ENCODE peak calls at places on chromosomes 6 and 20, in nine cellular contexts. One of them, this sample, is unnamed.

GRCh38 chr6:83313880-83314279 is 117.0 kb downstream of the ME1 start:
- DNase-seq in fibroblast of lung: peak
- DNase-seq in neural progenitor cell: no peak
- DNase-seq in GM23338: no peak
- DNase-seq in mesenchymal stem cell: no peak
- DNase-seq in hepatocyte: no peak
- DNase-seq in K562: no peak
- DNase-seq in mammary epithelial cell: no peak
- DNase-seq in GM23248: no peak
- DNase-seq in this sample: no peak

GRCh38 chr6:137044366-137045220 is at the start of gene IL20RA:
- DNase-seq in mammary epithelial cell: no peak
- DNase-seq in hepatocyte: peak
- DNase-seq in GM23338: peak
- DNase-seq in neural progenitor cell: peak
- DNase-seq in K562: no peak
- DNase-seq in fibroblast of lung: no peak
- DNase-seq in mesenchymal stem cell: peak
- DNase-seq in GM23248: peak
- DNase-seq in this sample: peak

GRCh38 chr6:95091823-95092436 is 485.4 kb upstream of the MANEA start:
- DNase-seq in mesenchymal stem cell: peak
- DNase-seq in fibroblast of lung: peak
- DNase-seq in GM23338: peak
- DNase-seq in GM23248: peak
- DNase-seq in mammary epithelial cell: peak
- DNase-seq in hepatocyte: peak
- DNase-seq in neural progenitor cell: peak
- DNase-seq in K562: no peak
- DNase-seq in this sample: no peak

GRCh38 chr6:166282394-166283032 is 25.7 kb downstream of the PRR18 start:
- DNase-seq in GM23248: no peak
- DNase-seq in fibroblast of lung: no peak
- DNase-seq in mesenchymal stem cell: no peak
- DNase-seq in hepatocyte: no peak
- DNase-seq in K562: no peak
- DNase-seq in neural progenitor cell: no peak
- DNase-seq in mammary epithelial cell: no peak
- DNase-seq in GM23338: no peak
- DNase-seq in this sample: no peak

GRCh38 chr6:99282479-99283062 is 66.9 kb downstream of the FAXC start:
- DNase-seq in mammary epithelial cell: peak
- DNase-seq in GM23338: peak
- DNase-seq in hepatocyte: peak
- DNase-seq in K562: no peak
- DNase-seq in fibroblast of lung: peak
- DNase-seq in GM23248: peak
- DNase-seq in neural progenitor cell: peak
- DNase-seq in mesenchymal stem cell: peak
- DNase-seq in this sample: peak

GRCh38 chr6:122407712-122408111 is 8.3 kb downstream of the HSF2 start:
- DNase-seq in fibroblast of lung: no peak
- DNase-seq in K562: no peak
- DNase-seq in mammary epithelial cell: no peak
- DNase-seq in neural progenitor cell: no peak
- DNase-seq in hepatocyte: no peak
- DNase-seq in GM23338: no peak
- DNase-seq in mesenchymal stem cell: no peak
- DNase-seq in GM23248: no peak
- DNase-seq in this sample: no peak

GRCh38 chr6:12065321-12066140 is 53.4 kb downstream of the HIVEP1 start:
- DNase-seq in K562: no peak
- DNase-seq in GM23248: no peak
- DNase-seq in mesenchymal stem cell: no peak
- DNase-seq in fibroblast of lung: no peak
- DNase-seq in GM23338: peak
- DNase-seq in hepatocyte: no peak
- DNase-seq in mammary epithelial cell: no peak
- DNase-seq in neural progenitor cell: no peak
- DNase-seq in this sample: no peak

GRCh38 chr6:12440981-12441380 is 150.8 kb downstream of the EDN1 start:
- DNase-seq in GM23248: peak
- DNase-seq in GM23338: peak
- DNase-seq in K562: peak
- DNase-seq in mammary epithelial cell: peak
- DNase-seq in mesenchymal stem cell: peak
- DNase-seq in hepatocyte: no peak
- DNase-seq in fibroblast of lung: no peak
- DNase-seq in neural progenitor cell: peak
- DNase-seq in this sample: no peak

GRCh38 chr20:30286157-30286556 is 971.3 kb upstream of the DEFB115 start:
- DNase-seq in neural progenitor cell: no peak
- DNase-seq in GM23338: peak
- DNase-seq in GM23248: no peak
- DNase-seq in mesenchymal stem cell: no peak
- DNase-seq in fibroblast of lung: peak
- DNase-seq in hepatocyte: no peak
- DNase-seq in mammary epithelial cell: no peak
- DNase-seq in K562: peak
- DNase-seq in this sample: no peak

GRCh38 chr6:107561325-107561724 is 71.4 kb downstream of the SOBP start:
- DNase-seq in hepatocyte: no peak
- DNase-seq in mesenchymal stem cell: no peak
- DNase-seq in mammary epithelial cell: no peak
- DNase-seq in GM23248: no peak
- DNase-seq in neural progenitor cell: peak
- DNase-seq in GM23338: peak
- DNase-seq in fibroblast of lung: no peak
- DNase-seq in K562: no peak
- DNase-seq in this sample: no peak

GRCh38 chr20:47489448-47489872 is 12.2 kb upstream of the NCOA3 start:
- DNase-seq in GM23248: no peak
- DNase-seq in K562: no peak
- DNase-seq in fibroblast of lung: no peak
- DNase-seq in mammary epithelial cell: no peak
- DNase-seq in hepatocyte: no peak
- DNase-seq in mesenchymal stem cell: no peak
- DNase-seq in GM23338: no peak
- DNase-seq in neural progenitor cell: no peak
- DNase-seq in this sample: no peak

GRCh38 chr6:14743465-14744211 is 502.2 kb upstream of the JARID2 start:
- DNase-seq in GM23248: peak
- DNase-seq in neural progenitor cell: no peak
- DNase-seq in mammary epithelial cell: peak
- DNase-seq in hepatocyte: peak
- DNase-seq in K562: peak
- DNase-seq in GM23338: no peak
- DNase-seq in mesenchymal stem cell: peak
- DNase-seq in fibroblast of lung: peak
- DNase-seq in this sample: peak

GRCh38 chr6:139823099-139823807 is 448.8 kb upstream of the CITED2 start:
- DNase-seq in K562: no peak
- DNase-seq in fibroblast of lung: no peak
- DNase-seq in neural progenitor cell: no peak
- DNase-seq in mesenchymal stem cell: no peak
- DNase-seq in GM23248: no peak
- DNase-seq in hepatocyte: no peak
- DNase-seq in GM23338: no peak
- DNase-seq in mammary epithelial cell: no peak
- DNase-seq in this sample: no peak

GRCh38 chr20:20211274-20211987 is 156.5 kb upstream of the INSM1 start:
- DNase-seq in neural progenitor cell: no peak
- DNase-seq in hepatocyte: peak
- DNase-seq in fibroblast of lung: no peak
- DNase-seq in mammary epithelial cell: no peak
- DNase-seq in GM23248: peak
- DNase-seq in GM23338: no peak
- DNase-seq in mesenchymal stem cell: no peak
- DNase-seq in K562: no peak
- DNase-seq in this sample: no peak

GRCh38 chr20:44532248-44532980 is 10.5 kb upstream of the SERINC3 start:
- DNase-seq in mammary epithelial cell: no peak
- DNase-seq in neural progenitor cell: peak
- DNase-seq in fibroblast of lung: no peak
- DNase-seq in hepatocyte: no peak
- DNase-seq in GM23338: no peak
- DNase-seq in GM23248: peak
- DNase-seq in K562: no peak
- DNase-seq in mesenchymal stem cell: no peak
- DNase-seq in this sample: no peak

GRCh38 chr6:119310486-119311036 is 39.0 kb downstream of the MAN1A1 start:
- DNase-seq in mesenchymal stem cell: peak
- DNase-seq in fibroblast of lung: peak
- DNase-seq in hepatocyte: no peak
- DNase-seq in GM23338: no peak
- DNase-seq in neural progenitor cell: no peak
- DNase-seq in K562: no peak
- DNase-seq in mammary epithelial cell: no peak
- DNase-seq in GM23248: no peak
- DNase-seq in this sample: no peak

GRCh38 chr6:39558791-39559190 is 166.4 kb downstream of the KIF6 start:
- DNase-seq in mammary epithelial cell: no peak
- DNase-seq in fibroblast of lung: no peak
- DNase-seq in hepatocyte: no peak
- DNase-seq in GM23248: no peak
- DNase-seq in GM23338: no peak
- DNase-seq in neural progenitor cell: no peak
- DNase-seq in K562: no peak
- DNase-seq in mesenchymal stem cell: no peak
- DNase-seq in this sample: no peak
- H3K27ac ChIP-seq in mammary epithelial cell: no peak
- H3K27ac ChIP-seq in fibroblast of lung: no peak
- H3K27ac ChIP-seq in hepatocyte: no peak
- H3K27ac ChIP-seq in GM23248: no peak
- H3K27ac ChIP-seq in GM23338: no peak
- H3K27ac ChIP-seq in neural progenitor cell: no peak
- H3K27ac ChIP-seq in K562: no peak
- H3K27ac ChIP-seq in mesenchymal stem cell: no peak
- H3K27ac ChIP-seq in this sample: no peak

GRCh38 chr20:37406010-37406998 is 60.4 kb downstream of the SRC start:
- DNase-seq in fibroblast of lung: no peak
- DNase-seq in mesenchymal stem cell: peak
- DNase-seq in GM23338: peak
- DNase-seq in GM23248: peak
- DNase-seq in K562: peak
- DNase-seq in neural progenitor cell: peak
- DNase-seq in mammary epithelial cell: peak
- DNase-seq in hepatocyte: peak
- DNase-seq in this sample: peak

GRCh38 chr20:37407117-37407566 is 61.2 kb downstream of the SRC start:
- DNase-seq in hepatocyte: no peak
- DNase-seq in mesenchymal stem cell: no peak
- DNase-seq in K562: no peak
- DNase-seq in neural progenitor cell: no peak
- DNase-seq in mammary epithelial cell: peak
- DNase-seq in GM23338: no peak
- DNase-seq in GM23248: peak
- DNase-seq in fibroblast of lung: no peak
- DNase-seq in this sample: no peak

GRCh38 chr20:37408202-37408929 is 62.4 kb downstream of the SRC start:
- DNase-seq in hepatocyte: no peak
- DNase-seq in neural progenitor cell: no peak
- DNase-seq in GM23338: no peak
- DNase-seq in mammary epithelial cell: no peak
- DNase-seq in K562: no peak
- DNase-seq in GM23248: peak
- DNase-seq in mesenchymal stem cell: peak
- DNase-seq in fibroblast of lung: no peak
- DNase-seq in this sample: no peak

GRCh38 chr20:37408930-37409210 is 62.9 kb downstream of the SRC start:
- DNase-seq in GM23248: peak
- DNase-seq in K562: no peak
- DNase-seq in neural progenitor cell: no peak
- DNase-seq in fibroblast of lung: no peak
- DNase-seq in GM23338: no peak
- DNase-seq in hepatocyte: no peak
- DNase-seq in mammary epithelial cell: no peak
- DNase-seq in mesenchymal stem cell: no peak
- DNase-seq in this sample: no peak

GRCh38 chr20:37407573-37408002 is 61.6 kb downstream of the SRC start:
- DNase-seq in fibroblast of lung: no peak
- DNase-seq in neural progenitor cell: peak
- DNase-seq in mesenchymal stem cell: no peak
- DNase-seq in K562: no peak
- DNase-seq in hepatocyte: no peak
- DNase-seq in GM23338: no peak
- DNase-seq in GM23248: peak
- DNase-seq in mammary epithelial cell: no peak
- DNase-seq in this sample: no peak
- H3K4me2 ChIP-seq in fibroblast of lung: peak
- H3K4me2 ChIP-seq in neural progenitor cell: no peak
- H3K4me2 ChIP-seq in mesenchymal stem cell: no peak
- H3K4me2 ChIP-seq in K562: no peak
- H3K4me2 ChIP-seq in hepatocyte: no peak
- H3K4me2 ChIP-seq in GM23338: no peak
- H3K4me2 ChIP-seq in GM23248: no peak
- H3K4me2 ChIP-seq in mammary epithelial cell: peak
- H3K4me2 ChIP-seq in this sample: no peak

DNA sequence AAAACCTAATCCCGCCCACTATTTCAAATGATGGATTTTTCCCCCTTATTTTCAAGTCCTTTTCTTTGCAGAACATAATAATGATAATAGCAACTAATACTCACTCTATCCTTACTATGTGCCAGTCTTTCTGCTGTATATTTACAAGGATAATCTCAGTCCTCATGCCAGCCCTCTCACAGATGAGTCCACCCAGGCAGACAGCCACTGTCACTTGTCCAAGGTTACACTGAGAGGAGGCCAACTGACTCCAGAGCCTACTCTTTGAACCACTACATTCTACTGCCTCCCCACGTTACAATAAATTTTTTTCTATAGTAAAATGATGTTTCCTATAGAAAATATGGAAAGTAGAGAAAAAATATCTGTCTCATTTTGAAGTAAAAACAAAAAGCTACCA is 30.9 kb downstream of the ELOVL5 start:
- DNase-seq in fibroblast of lung: no peak
- DNase-seq in hepatocyte: no peak
- DNase-seq in mammary epithelial cell: no peak
- DNase-seq in K562: no peak
- DNase-seq in GM23248: no peak
- DNase-seq in mesenchymal stem cell: no peak
- DNase-seq in GM23338: no peak
- DNase-seq in neural progenitor cell: no peak
- DNase-seq in this sample: no peak
- H2AFZ ChIP-seq in fibroblast of lung: no peak
- H2AFZ ChIP-seq in hepatocyte: no peak
- H2AFZ ChIP-seq in mammary epithelial cell: no peak
- H2AFZ ChIP-seq in K562: no peak
- H2AFZ ChIP-seq in GM23248: no peak
- H2AFZ ChIP-seq in mesenchymal stem cell: no peak
- H2AFZ ChIP-seq in GM23338: no peak
- H2AFZ ChIP-seq in neural progenitor cell: no peak
- H2AFZ ChIP-seq in this sample: no peak

GRCh38 chr20:4150095-4150492 is 134.7 kb upstream of the RNF24 start:
- DNase-seq in fibroblast of lung: peak
- DNase-seq in mammary epithelial cell: no peak
- DNase-seq in neural progenitor cell: no peak
- DNase-seq in GM23338: no peak
- DNase-seq in GM23248: peak
- DNase-seq in K562: no peak
- DNase-seq in hepatocyte: peak
- DNase-seq in mesenchymal stem cell: peak
- DNase-seq in this sample: no peak
- H3K27ac ChIP-seq in fibroblast of lung: no peak
- H3K27ac ChIP-seq in mammary epithelial cell: no peak
- H3K27ac ChIP-seq in neural progenitor cell: no peak
- H3K27ac ChIP-seq in GM23338: no peak
- H3K27ac ChIP-seq in GM23248: peak
- H3K27ac ChIP-seq in K562: no peak
- H3K27ac ChIP-seq in hepatocyte: peak
- H3K27ac ChIP-seq in mesenchymal stem cell: peak
- H3K27ac ChIP-seq in this sample: no peak